ENCODE peak calls at places on chromosome 19, in nine cellular contexts. E is body of pancreas; C is Peyer's patch; T is fibroblast of lung; U is adrenal gland; N is cardiac muscle cell; J is uterus; B is mesendoderm; A is CD8-positive, alpha-beta memory T cell. X is an unnamed sample. For H3K36me3 and H3K27me3, the result is how much of the 10 kb centered on the place peaks cover.

GRCh38 chr19:10961763-10962536 is 1.1 kb downstream of the SMARCA4 start:
- DNase-seq in E (no peak), C (no peak), T (peak), U (no peak), N (no peak), J (no peak), B (peak), A (no peak), X (no peak)

GRCh38 chr19:46614114-46614701 is 10.7 kb downstream of the PTGIR start:
- DNase-seq in E (peak), C (peak), T (peak), U (peak), N (peak), J (peak), B (peak), A (peak), X (peak)

GRCh38 chr19:46574533-46574932 is 26.6 kb upstream of the CALM3 start:
- DNase-seq in E (no peak), C (no peak), T (no peak), U (no peak), N (peak), J (no peak), B (peak), A (peak), X (no peak)

GRCh38 chr19:33679696-33680095 is 57.9 kb downstream of the CHST8 start:
- DNase-seq in E (no peak), C (no peak), T (no peak), U (no peak), N (no peak), J (no peak), B (no peak), A (no peak), X (no peak)

GRCh38 chr19:47350599-47350998 is 1.5 kb downstream of the DHX34 start:
- DNase-seq in E (no peak), C (no peak), T (no peak), U (no peak), N (no peak), J (no peak), B (no peak), A (no peak), X (no peak)

GRCh38 chr19:40803857-40804782 is 5.1 kb downstream of the EGLN2 start:
- DNase-seq in E (peak), C (peak), T (no peak), U (no peak), N (no peak), J (no peak), B (peak), A (peak), X (peak)

GRCh38 chr19:3526507-3527244 is 12.3 kb upstream of the TEKTIP1 start:
- DNase-seq in E (no peak), C (no peak), T (no peak), U (no peak), N (no peak), J (no peak), B (no peak), A (no peak), X (peak)

GRCh38 chr19:58543826-58544590 is at the start of gene TRIM28:
- DNase-seq in E (peak), C (peak), T (peak), U (peak), N (peak), J (peak), B (peak), A (peak), X (peak)

GRCh38 chr19:39398297-39398864 is 7.2 kb downstream of the MED29 start:
- DNase-seq in E (no peak), C (no peak), T (peak), U (peak), N (peak), J (peak), B (no peak), A (no peak), X (no peak)

GRCh38 chr19:46451352-46451751 is 20.0 kb downstream of the PNMA8A start:
- DNase-seq in E (no peak), C (no peak), T (no peak), U (no peak), N (no peak), J (no peak), B (no peak), A (no peak), X (no peak)

GRCh38 chr19:2702170-2703076 is at the start of gene GNG7:
- DNase-seq in E (peak), C (peak), T (peak), U (peak), N (peak), J (peak), B (peak), A (peak), X (peak)

GRCh38 chr19:55156202-55157063 is 1.1 kb downstream of the TNNI3 start:
- DNase-seq in E (peak), C (no peak), T (peak), U (peak), N (peak), J (no peak), B (peak), A (no peak), X (peak)

GRCh38 chr19:42032428-42032827 is 37.6 kb downstream of the GRIK5 start:
- DNase-seq in E (no peak), C (no peak), T (peak), U (no peak), N (peak), J (no peak), B (peak), A (no peak), X (peak)

GRCh38 chr19:41367848-41368301 is 3.9 kb upstream of the B9D2 start:
- DNase-seq in E (no peak), C (no peak), T (peak), U (peak), N (peak), J (no peak), B (no peak), A (no peak), X (no peak)

GRCh38 chr19:4814625-4815425 is 16.7 kb downstream of the TICAM1 start:
- DNase-seq in E (no peak), C (no peak), T (peak), U (no peak), N (no peak), J (no peak), B (no peak), A (no peak), X (no peak)

GRCh38 chr19:5018224-5019015 is 49.5 kb downstream of the KDM4B start:
- DNase-seq in E (no peak), C (no peak), T (peak), U (no peak), N (peak), J (no peak), B (no peak), A (no peak), X (no peak)

GRCh38 chr19:43719918-43720317 is 4.0 kb downstream of the IRGC start:
- DNase-seq in E (no peak), C (no peak), T (no peak), U (no peak), N (no peak), J (no peak), B (no peak), A (no peak), X (no peak)

GRCh38 chr19:46887240-46887782 is 26.5 kb downstream of the ARHGAP35 start:
- DNase-seq in E (no peak), C (no peak), T (no peak), U (no peak), N (peak), J (no peak), B (no peak), A (no peak), X (no peak)

GRCh38 chr19:39186391-39186790 is 10.4 kb upstream of the NCCRP1 start:
- DNase-seq in E (no peak), C (no peak), T (no peak), U (no peak), N (no peak), J (no peak), B (no peak), A (no peak), X (no peak)

GRCh38 chr19:7676854-7677253 is at the start of gene MCEMP1:
- DNase-seq in E (no peak), C (no peak), T (no peak), U (no peak), N (no peak), J (no peak), B (no peak), A (no peak), X (no peak)

GRCh38 chr19:7679017-7679720 is 1.5 kb upstream of the TRAPPC5 start:
- DNase-seq in E (no peak), C (peak), T (no peak), U (peak), N (no peak), J (no peak), B (no peak), A (peak), X (no peak)

GRCh38 chr19:7677664-7678311 is 898 bp downstream of the MCEMP1 start:
- DNase-seq in E (no peak), C (no peak), T (no peak), U (no peak), N (no peak), J (no peak), B (peak), A (no peak), X (no peak)

GRCh38 chr19:7673995-7674667 is 2.8 kb upstream of the MCEMP1 start:
- DNase-seq in E (peak), C (no peak), T (peak), U (peak), N (peak), J (peak), B (peak), A (no peak), X (peak)

DNA sequence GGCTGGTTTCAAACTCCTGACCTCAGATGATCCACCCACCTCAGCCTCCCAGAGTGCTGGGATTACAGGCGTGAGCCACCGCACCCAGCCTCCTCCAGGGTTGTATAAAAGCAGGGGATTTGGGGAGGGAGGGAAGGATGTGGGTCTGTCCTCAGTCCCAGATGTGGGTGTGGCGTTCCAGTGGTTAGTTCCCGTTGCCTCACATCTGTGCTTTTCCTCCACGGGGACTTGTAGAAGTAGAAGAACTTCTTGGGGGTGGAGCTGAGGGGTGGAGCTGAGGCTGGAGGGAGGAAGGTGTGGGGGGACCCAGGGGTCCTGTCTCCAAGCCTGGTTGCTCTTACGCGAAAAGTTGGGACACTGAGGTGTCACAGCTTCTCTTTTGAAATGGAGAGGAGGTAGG is 514 bp upstream of the MCEMP1 start:
- DNase-seq in E (no peak), C (peak), T (no peak), U (no peak), N (no peak), J (no peak), B (no peak), A (no peak), X (no peak)
- H3K4me3 ChIP-seq in E (no peak), C (no peak), T (no peak), U (no peak), N (no peak), J (no peak), B (no peak), A (no peak), X (no peak)

GRCh38 chr19:16518483-16519229 is 22.5 kb downstream of the C19orf44 start:
- DNase-seq in E (no peak), C (no peak), T (no peak), U (no peak), N (no peak), J (no peak), B (no peak), A (no peak), X (peak)

GRCh38 chr19:16516923-16517610 is 20.9 kb downstream of the C19orf44 start:
- DNase-seq in E (no peak), C (no peak), T (no peak), U (no peak), N (no peak), J (no peak), B (no peak), A (peak), X (peak)

GRCh38 chr19:16518061-16518460 is 21.9 kb downstream of the C19orf44 start:
- DNase-seq in E (no peak), C (no peak), T (no peak), U (no peak), N (no peak), J (no peak), B (no peak), A (no peak), X (peak)

GRCh38 chr19:16516381-16516780 is 20.2 kb downstream of the C19orf44 start:
- DNase-seq in E (no peak), C (no peak), T (no peak), U (no peak), N (no peak), J (no peak), B (no peak), A (no peak), X (no peak)

GRCh38 chr19:16514383-16515019 is 18.3 kb downstream of the C19orf44 start:
- DNase-seq in E (no peak), C (no peak), T (no peak), U (no peak), N (no peak), J (no peak), B (peak), A (no peak), X (peak)
- H3K36me3 ChIP-seq in E (under half), C (under half), T (under half), U (under half), N (under half), J (under half), B (under half), A (under half), X (under half)

GRCh38 chr19:17304386-17305047 is 1.2 kb upstream of the MRPL34 start:
- DNase-seq in E (no peak), C (no peak), T (no peak), U (peak), N (no peak), J (no peak), B (no peak), A (no peak), X (no peak)
- H3K27me3 ChIP-seq in E (under half), C (under half), T (under half), U (under half), N (under half), J (under half), B (under half), A (under half), X (under half)

GRCh38 chr19:13765395-13766094 is 1.2 kb downstream of the MRI1 start:
- DNase-seq in E (no peak), C (no peak), T (no peak), U (no peak), N (no peak), J (no peak), B (peak), A (no peak), X (peak)
- H3K4me3 ChIP-seq in E (peak), C (peak), T (peak), U (peak), N (peak), J (peak), B (peak), A (peak), X (peak)

GRCh38 chr19:15402411-15403150 is 16.2 kb downstream of the AKAP8L start:
- DNase-seq in E (no peak), C (no peak), T (no peak), U (no peak), N (no peak), J (no peak), B (no peak), A (no peak), X (no peak)

GRCh38 chr19:15400521-15401396 is 18.0 kb downstream of the AKAP8L start:
- DNase-seq in E (no peak), C (no peak), T (no peak), U (no peak), N (no peak), J (no peak), B (no peak), A (no peak), X (no peak)

GRCh38 chr19:15403151-15403531 is 15.6 kb downstream of the AKAP8L start:
- DNase-seq in E (no peak), C (no peak), T (no peak), U (no peak), N (no peak), J (no peak), B (no peak), A (no peak), X (no peak)

GRCh38 chr19:15399635-15400034 is 19.2 kb downstream of the AKAP8L start:
- DNase-seq in E (no peak), C (no peak), T (no peak), U (no peak), N (no peak), J (no peak), B (no peak), A (no peak), X (no peak)

DNA sequence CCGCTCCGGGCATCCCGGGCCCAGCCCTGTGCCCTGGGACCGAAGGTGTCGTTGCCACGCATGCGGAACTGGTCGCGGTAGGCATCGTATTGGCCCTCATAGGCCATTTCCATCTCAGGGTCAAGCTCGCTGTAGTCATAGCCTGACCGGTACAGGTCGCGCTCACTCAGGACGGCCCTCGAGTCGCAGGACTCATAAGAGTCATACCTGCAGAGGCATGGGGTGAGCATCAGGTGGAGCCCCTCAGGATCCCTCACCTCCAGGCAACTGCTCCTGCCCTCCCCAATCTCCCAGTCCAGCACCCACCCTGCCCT is 17.4 kb downstream of the AKAP8L start:
- DNase-seq in E (no peak), C (no peak), T (no peak), U (no peak), N (no peak), J (no peak), B (no peak), A (no peak), X (no peak)
- H3K36me3 ChIP-seq in E (under half), C (half or more), T (under half), U (half or more), N (under half), J (under half), B (under half), A (under half), X (under half)

GRCh38 chr19:30107351-30107750 is 165.3 kb downstream of the URI1 start:
- DNase-seq in E (no peak), C (no peak), T (no peak), U (no peak), N (no peak), J (no peak), B (no peak), A (no peak), X (no peak)

GRCh38 chr19:30106417-30107095 is 164.5 kb downstream of the URI1 start:
- DNase-seq in E (no peak), C (no peak), T (no peak), U (no peak), N (no peak), J (no peak), B (no peak), A (no peak), X (no peak)

GRCh38 chr19:30105316-30105715 is 163.3 kb downstream of the URI1 start:
- DNase-seq in E (no peak), C (no peak), T (no peak), U (no peak), N (no peak), J (no peak), B (no peak), A (no peak), X (no peak)

GRCh38 chr19:30103981-30104380 is 161.9 kb downstream of the URI1 start:
- DNase-seq in E (no peak), C (no peak), T (no peak), U (no peak), N (no peak), J (no peak), B (no peak), A (no peak), X (no peak)

GRCh38 chr19:30105723-30106122 is 163.7 kb downstream of the URI1 start:
- DNase-seq in E (no peak), C (no peak), T (no peak), U (no peak), N (no peak), J (no peak), B (no peak), A (no peak), X (no peak)
- H3K27me3 ChIP-seq in E (under half), C (under half), T (under half), U (under half), N (under half), J (under half), B (under half), A (under half), X (under half)

GRCh38 chr19:16897572-16898056 is 8.8 kb downstream of the F2RL3 start:
- DNase-seq in E (no peak), C (peak), T (no peak), U (peak), N (no peak), J (no peak), B (no peak), A (peak), X (no peak)
- H3K4me3 ChIP-seq in E (peak), C (peak), T (peak), U (peak), N (peak), J (peak), B (peak), A (peak), X (peak)

GRCh38 chr19:30011051-30011578 is 69.1 kb downstream of the URI1 start:
- DNase-seq in E (no peak), C (no peak), T (no peak), U (peak), N (no peak), J (no peak), B (peak), A (no peak), X (peak)
- H3K36me3 ChIP-seq in E (under half), C (under half), T (under half), U (under half), N (under half), J (under half), B (under half), A (under half), X (under half)

GRCh38 chr19:1447944-1448343 is 2.0 kb upstream of the APC2 start:
- DNase-seq in E (no peak), C (no peak), T (no peak), U (no peak), N (no peak), J (no peak), B (no peak), A (no peak), X (no peak)

GRCh38 chr19:1446713-1447564 is 3.0 kb upstream of the APC2 start:
- DNase-seq in E (no peak), C (no peak), T (no peak), U (no peak), N (no peak), J (no peak), B (no peak), A (no peak), X (peak)

GRCh38 chr19:1447565-1447903 is 2.4 kb upstream of the APC2 start:
- DNase-seq in E (no peak), C (no peak), T (no peak), U (no peak), N (no peak), J (no peak), B (no peak), A (no peak), X (no peak)

GRCh38 chr19:1445185-1445931 is 4.6 kb upstream of the APC2 start:
- DNase-seq in E (peak), C (peak), T (peak), U (peak), N (peak), J (peak), B (peak), A (peak), X (peak)

GRCh38 chr19:1445932-1446712 is 3.8 kb upstream of the APC2 start:
- DNase-seq in E (no peak), C (no peak), T (no peak), U (no peak), N (no peak), J (no peak), B (no peak), A (no peak), X (peak)
- H3K27me3 ChIP-seq in E (under half), C (under half), T (under half), U (under half), N (half or more), J (under half), B (under half), A (under half), X (half or more)

DNA sequence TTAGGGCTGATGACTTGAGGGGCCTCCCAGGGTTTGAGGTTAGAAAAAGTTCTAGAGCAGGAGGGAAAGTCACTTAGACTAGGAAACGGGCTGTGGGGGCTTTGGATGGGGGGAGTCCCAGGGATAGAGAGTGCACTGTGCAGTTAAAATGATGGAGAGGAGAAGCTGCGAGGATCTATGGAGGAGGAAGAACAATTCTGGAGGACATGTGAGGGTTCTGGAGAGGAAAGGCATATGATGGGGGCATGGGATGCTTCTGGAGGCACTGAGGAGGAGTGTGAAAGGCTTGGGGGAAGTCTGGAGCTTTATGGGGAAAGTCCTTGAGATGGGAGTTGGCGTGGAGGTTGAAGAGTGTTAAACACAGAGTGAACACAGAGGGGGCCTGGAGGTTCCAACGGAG is 2.2 kb downstream of the KCNC3 start:
- DNase-seq in E (no peak), C (no peak), T (no peak), U (no peak), N (no peak), J (no peak), B (no peak), A (no peak), X (peak)
- H3K4me3 ChIP-seq in E (no peak), C (no peak), T (no peak), U (no peak), N (no peak), J (no peak), B (no peak), A (no peak), X (no peak)